ENCODE peak calls at places on chromosome 10, in five cellular contexts. X, C, P, Q and O are unnamed samples.

GRCh38 chr10:3173173-3173878 is 744 bp upstream of the PITRM1 start:
- DNase-seq in X (no peak), C (no peak), P (no peak), Q (no peak), O (no peak)

GRCh38 chr10:51675088-51675487 is 24.3 kb downstream of the CSTF2T start:
- DNase-seq in X (no peak), C (no peak), P (no peak), Q (no peak), O (peak)

GRCh38 chr10:1147810-1148209 is 91.6 kb downstream of the WDR37 start:
- DNase-seq in X (no peak), C (no peak), P (no peak), Q (no peak), O (no peak)

GRCh38 chr10:115706482-115707076 is 566.4 kb downstream of the GFRA1 start:
- DNase-seq in X (no peak), C (no peak), P (no peak), Q (no peak), O (peak)

GRCh38 chr10:62025134-62025794 is 123.8 kb downstream of the ARID5B start:
- DNase-seq in X (no peak), C (no peak), P (no peak), Q (no peak), O (no peak)

GRCh38 chr10:125799446-125799845 is 23.6 kb downstream of the UROS start:
- DNase-seq in X (no peak), C (no peak), P (no peak), Q (no peak), O (no peak)

GRCh38 chr10:132691711-132692153 is 94.2 kb downstream of the NKX6-2 start:
- DNase-seq in X (no peak), C (no peak), P (no peak), Q (no peak), O (no peak)

GRCh38 chr10:47165711-47166404 is 134.1 kb upstream of the GDF10 start:
- DNase-seq in X (no peak), C (no peak), P (no peak), Q (peak), O (no peak)

GRCh38 chr10:124388823-124389612 is 29.7 kb downstream of the OAT start:
- DNase-seq in X (peak), C (peak), P (peak), Q (peak), O (peak)

GRCh38 chr10:6279540-6280267 is 77.0 kb downstream of the PFKFB3 start:
- DNase-seq in X (no peak), C (no peak), P (peak), Q (no peak), O (no peak)

GRCh38 chr10:82813856-82814255 is 938.9 kb downstream of the NRG3 start:
- DNase-seq in X (no peak), C (no peak), P (no peak), Q (no peak), O (no peak)

GRCh38 chr10:31147220-31147608 is 115.5 kb upstream of the ZNF438 start:
- DNase-seq in X (no peak), C (no peak), P (no peak), Q (no peak), O (no peak)

GRCh38 chr10:69241575-69241974 is 21.4 kb downstream of the HKDC1 start:
- DNase-seq in X (no peak), C (no peak), P (no peak), Q (no peak), O (no peak)

GRCh38 chr10:43127447-43127846 is 10.8 kb upstream of the CSGALNACT2 start:
- DNase-seq in X (no peak), C (no peak), P (no peak), Q (no peak), O (no peak)

GRCh38 chr10:29749150-29749549 is 114.4 kb upstream of the SVIL start:
- DNase-seq in X (no peak), C (no peak), P (no peak), Q (no peak), O (no peak)

GRCh38 chr10:97406064-97406463 is 4.9 kb upstream of the RRP12 start:
- DNase-seq in X (no peak), C (no peak), P (no peak), Q (no peak), O (no peak)

GRCh38 chr10:61643316-61643751 is 19.4 kb upstream of the CABCOCO1 start:
- DNase-seq in X (no peak), C (no peak), P (no peak), Q (no peak), O (no peak)

GRCh38 chr10:13924020-13924725 is 337.4 kb downstream of the PRPF18 start:
- DNase-seq in X (no peak), C (no peak), P (no peak), Q (no peak), O (peak)

GRCh38 chr10:30645340-30645827 is 15.8 kb upstream of the LYZL2 start:
- DNase-seq in X (no peak), C (peak), P (peak), Q (no peak), O (no peak)

GRCh38 chr10:77082601-77083252 is 554.9 kb downstream of the KCNMA1 start:
- DNase-seq in X (peak), C (no peak), P (no peak), Q (no peak), O (no peak)

GRCh38 chr10:126749030-126749655 is 78.7 kb upstream of the C10orf90 start:
- DNase-seq in X (peak), C (peak), P (peak), Q (no peak), O (peak)

GRCh38 chr10:133442191-133442966 is 11.4 kb upstream of the SCART1 start:
- DNase-seq in X (no peak), C (no peak), P (no peak), Q (no peak), O (no peak)

GRCh38 chr10:90968448-90969086 is 47.7 kb upstream of the ANKRD1 start:
- DNase-seq in X (no peak), C (no peak), P (no peak), Q (no peak), O (peak)

GRCh38 chr10:30619966-30620365 is 9.6 kb downstream of the LYZL2 start:
- DNase-seq in X (no peak), C (no peak), P (no peak), Q (no peak), O (no peak)

GRCh38 chr10:86715836-86716235 is 40.6 kb upstream of the BMPR1A start:
- DNase-seq in X (no peak), C (no peak), P (no peak), Q (no peak), O (no peak)

GRCh38 chr10:63267414-63268138 is 134.4 kb downstream of the NRBF2 start:
- DNase-seq in X (no peak), C (no peak), P (no peak), Q (no peak), O (peak)

GRCh38 chr10:132827861-132828539 is 42.1 kb upstream of the NKX6-2 start:
- DNase-seq in X (no peak), C (no peak), P (no peak), Q (no peak), O (no peak)

GRCh38 chr10:26437637-26438461 is at the start of gene APBB1IP:
- DNase-seq in X (peak), C (peak), P (peak), Q (peak), O (peak)

GRCh38 chr10:71255817-71256660 is 43.7 kb downstream of the UNC5B start:
- DNase-seq in X (no peak), C (no peak), P (peak), Q (no peak), O (no peak)

GRCh38 chr10:113497203-113497602 is 55.6 kb upstream of the HABP2 start:
- DNase-seq in X (no peak), C (no peak), P (no peak), Q (no peak), O (no peak)
- TF ChIP-seq CTCF in X (no peak), C (no peak), P (no peak), Q (no peak), O (no peak)

GRCh38 chr10:102067091-102067916 is 2.2 kb downstream of the HPS6 start:
- DNase-seq in X (no peak), C (peak), P (no peak), Q (no peak), O (no peak)

GRCh38 chr10:102066421-102067068 is 1.4 kb downstream of the HPS6 start:
- DNase-seq in X (no peak), C (no peak), P (no peak), Q (no peak), O (no peak)

GRCh38 chr10:102065561-102066420 is 642 bp downstream of the HPS6 start:
- DNase-seq in X (peak), C (peak), P (peak), Q (no peak), O (no peak)

GRCh38 chr10:102064503-102064867 is 664 bp upstream of the HPS6 start:
- DNase-seq in X (no peak), C (no peak), P (no peak), Q (no peak), O (no peak)

DNA sequence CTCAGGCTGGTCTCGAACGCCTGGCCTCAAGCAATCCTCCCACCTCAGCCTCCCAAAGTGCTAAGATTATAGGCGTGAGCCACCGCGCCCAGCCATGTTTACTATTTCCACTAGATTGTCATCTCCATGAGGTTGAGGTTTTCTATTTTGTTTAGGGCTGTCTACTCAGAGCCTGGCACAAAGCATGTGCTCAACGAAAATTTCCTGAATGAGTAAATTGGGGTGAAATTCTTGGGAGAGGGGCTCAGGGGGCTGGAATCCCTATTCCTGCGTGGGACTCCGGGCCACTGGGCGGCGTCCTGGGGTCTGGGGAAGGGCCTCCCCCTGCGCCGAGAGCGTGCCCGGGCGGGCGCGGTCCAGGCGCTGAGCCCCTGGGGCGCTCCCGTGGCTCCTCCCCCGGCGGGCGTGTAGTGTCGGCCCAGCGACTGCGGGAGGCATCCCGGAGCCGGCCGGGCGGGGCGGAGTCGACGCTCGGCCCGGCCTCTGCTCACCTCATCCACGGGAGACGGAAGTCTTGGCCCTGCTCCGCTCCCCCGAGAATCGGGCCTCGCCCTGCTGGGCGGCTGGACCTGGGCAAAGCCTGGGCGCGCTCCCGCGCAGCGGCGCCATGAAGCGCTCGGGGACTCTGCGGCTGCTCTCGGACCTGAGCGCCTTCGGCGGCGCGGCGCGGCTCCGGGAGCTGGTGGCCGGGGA is at the start of gene HPS6:
- DNase-seq in X (peak), C (peak), P (peak), Q (peak), O (peak)
- TF ChIP-seq CTCF in X (no peak), C (peak), P (no peak), Q (no peak), O (no peak)

GRCh38 chr10:18689498-18689897 is 30.3 kb downstream of the ARL5B start:
- DNase-seq in X (no peak), C (no peak), P (no peak), Q (no peak), O (no peak)
- TF ChIP-seq CTCF in X (no peak), C (no peak), P (peak), Q (no peak), O (peak)

GRCh38 chr10:103703941-103704919 is 151.1 kb downstream of the SH3PXD2A start:
- DNase-seq in X (no peak), C (no peak), P (no peak), Q (no peak), O (no peak)

GRCh38 chr10:103706760-103707159 is 148.6 kb downstream of the SH3PXD2A start:
- DNase-seq in X (no peak), C (peak), P (no peak), Q (no peak), O (no peak)

GRCh38 chr10:103707956-103708626 is 147.3 kb downstream of the SH3PXD2A start:
- DNase-seq in X (no peak), C (no peak), P (no peak), Q (no peak), O (no peak)

GRCh38 chr10:103708627-103709288 is 146.6 kb downstream of the SH3PXD2A start:
- DNase-seq in X (no peak), C (no peak), P (no peak), Q (no peak), O (no peak)

DNA sequence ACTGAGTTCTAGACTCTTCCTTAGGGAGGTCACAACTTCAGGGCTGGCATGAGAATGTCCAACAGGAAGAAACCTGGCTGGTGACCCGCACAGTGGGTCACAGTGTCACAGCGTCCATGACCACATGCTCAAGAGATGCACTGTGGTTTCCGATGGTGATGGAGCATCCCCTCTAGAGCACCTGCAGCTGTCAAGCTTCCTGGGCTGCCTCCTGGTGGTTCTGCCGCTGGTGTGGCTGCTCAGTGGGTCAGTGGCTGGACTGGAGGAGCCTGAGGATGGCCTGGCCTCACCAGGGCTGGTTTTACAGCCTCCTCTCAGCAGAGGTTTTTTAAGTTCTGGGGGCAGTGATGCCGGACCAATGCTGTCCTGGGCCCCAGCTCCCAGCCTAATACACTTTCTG is 149.3 kb downstream of the SH3PXD2A start:
- DNase-seq in X (no peak), C (no peak), P (no peak), Q (no peak), O (no peak)
- TF ChIP-seq CTCF in X (no peak), C (no peak), P (no peak), Q (no peak), O (no peak)

DNA sequence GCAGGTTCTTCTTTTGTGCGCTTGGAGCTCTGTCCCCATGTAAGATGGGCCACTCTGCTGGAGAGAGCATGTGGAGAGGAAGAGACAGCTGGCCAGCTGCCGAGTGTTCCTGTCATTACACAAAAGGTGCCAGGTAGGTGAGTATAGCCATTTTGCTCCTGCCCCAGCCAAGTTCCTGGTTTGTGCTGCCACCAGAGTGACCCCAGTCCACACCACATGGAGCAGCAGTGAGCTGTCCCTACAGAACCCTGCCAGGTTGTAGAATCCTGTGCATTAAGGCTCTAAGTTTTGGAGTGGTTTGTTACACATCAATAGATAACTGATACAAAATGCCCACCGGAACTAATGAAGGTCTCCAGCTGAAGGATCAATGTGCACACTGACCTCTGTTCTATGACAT is 84.6 kb upstream of the GHITM start:
- DNase-seq in X (no peak), C (no peak), P (no peak), Q (no peak), O (no peak)
- TF ChIP-seq CTCF in X (no peak), C (no peak), P (no peak), Q (no peak), O (no peak)

DNA sequence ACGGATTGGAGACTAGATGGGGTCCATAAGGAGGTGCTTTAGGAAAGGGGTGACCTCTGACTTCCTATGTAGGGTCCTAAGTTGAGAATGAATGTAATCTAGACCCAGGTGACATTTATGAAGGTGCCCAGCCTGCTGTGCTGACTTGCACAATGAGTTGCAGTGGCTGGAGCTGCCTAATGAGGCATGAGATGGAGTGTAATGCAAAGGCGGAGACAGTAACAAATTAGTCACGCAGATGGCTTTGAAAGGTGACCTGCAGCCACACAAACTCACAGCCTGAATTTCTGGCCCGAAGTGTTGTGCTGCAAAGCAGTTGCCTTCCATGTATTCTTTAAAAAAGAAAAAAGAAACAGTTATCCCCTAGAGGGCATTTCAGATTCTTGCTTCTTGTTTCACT is 239.8 kb downstream of the ADRA2A start:
- DNase-seq in X (no peak), C (no peak), P (peak), Q (no peak), O (no peak)
- TF ChIP-seq CTCF in X (no peak), C (no peak), P (no peak), Q (no peak), O (no peak)

DNA sequence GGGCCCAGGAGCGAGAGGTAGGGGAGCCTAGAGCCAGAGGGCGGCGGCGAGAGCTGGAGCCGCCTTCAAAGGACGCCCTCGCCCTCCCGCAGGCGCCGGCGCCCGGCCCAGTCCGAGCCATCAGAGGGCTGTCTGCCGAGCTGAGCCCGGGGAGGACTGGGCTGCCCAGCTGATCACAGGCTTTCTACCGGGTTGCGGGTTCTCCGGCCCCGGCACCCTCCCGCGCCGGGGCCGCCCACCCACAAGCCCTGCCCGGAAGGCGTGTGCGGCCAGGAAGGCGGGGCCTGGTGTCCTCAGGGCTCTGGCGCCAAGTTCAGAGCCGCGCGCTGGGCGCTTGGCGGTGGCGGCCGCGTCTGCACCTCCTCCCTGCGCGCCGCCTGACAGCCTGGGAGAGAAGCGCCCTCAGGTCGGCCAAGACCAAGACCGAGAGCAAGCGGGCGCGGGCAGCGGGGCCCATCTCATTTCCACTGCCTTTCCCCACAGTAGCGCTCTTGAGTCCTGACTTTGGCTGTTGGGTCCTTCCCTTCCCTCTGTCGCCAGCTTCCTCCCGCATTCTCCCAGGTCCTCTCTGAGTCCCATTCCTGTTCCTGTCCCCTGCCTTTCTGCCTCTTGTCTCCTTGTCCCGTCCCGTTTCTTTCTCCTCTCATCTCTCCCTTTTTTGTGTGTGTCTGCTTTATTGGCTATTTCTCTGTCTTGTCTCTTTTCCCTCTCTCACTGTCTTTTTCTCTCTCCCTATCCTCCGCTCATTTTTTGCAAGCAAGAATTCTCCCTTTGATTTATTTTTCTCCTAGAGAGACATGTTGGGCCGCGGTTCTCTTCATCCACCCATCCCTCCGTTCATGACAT is 60.6 kb upstream of the MSMB start:
- DNase-seq in X (peak), C (peak), P (peak), Q (no peak), O (no peak)
- TF ChIP-seq CTCF in X (no peak), C (no peak), P (no peak), Q (no peak), O (no peak)

GRCh38 chr10:121975295-121976086 is 474 bp upstream of the NSMCE4A start:
- DNase-seq in X (no peak), C (no peak), P (no peak), Q (no peak), O (no peak)
- TF ChIP-seq CTCF in X (peak), C (no peak), P (peak), Q (peak), O (no peak)

DNA sequence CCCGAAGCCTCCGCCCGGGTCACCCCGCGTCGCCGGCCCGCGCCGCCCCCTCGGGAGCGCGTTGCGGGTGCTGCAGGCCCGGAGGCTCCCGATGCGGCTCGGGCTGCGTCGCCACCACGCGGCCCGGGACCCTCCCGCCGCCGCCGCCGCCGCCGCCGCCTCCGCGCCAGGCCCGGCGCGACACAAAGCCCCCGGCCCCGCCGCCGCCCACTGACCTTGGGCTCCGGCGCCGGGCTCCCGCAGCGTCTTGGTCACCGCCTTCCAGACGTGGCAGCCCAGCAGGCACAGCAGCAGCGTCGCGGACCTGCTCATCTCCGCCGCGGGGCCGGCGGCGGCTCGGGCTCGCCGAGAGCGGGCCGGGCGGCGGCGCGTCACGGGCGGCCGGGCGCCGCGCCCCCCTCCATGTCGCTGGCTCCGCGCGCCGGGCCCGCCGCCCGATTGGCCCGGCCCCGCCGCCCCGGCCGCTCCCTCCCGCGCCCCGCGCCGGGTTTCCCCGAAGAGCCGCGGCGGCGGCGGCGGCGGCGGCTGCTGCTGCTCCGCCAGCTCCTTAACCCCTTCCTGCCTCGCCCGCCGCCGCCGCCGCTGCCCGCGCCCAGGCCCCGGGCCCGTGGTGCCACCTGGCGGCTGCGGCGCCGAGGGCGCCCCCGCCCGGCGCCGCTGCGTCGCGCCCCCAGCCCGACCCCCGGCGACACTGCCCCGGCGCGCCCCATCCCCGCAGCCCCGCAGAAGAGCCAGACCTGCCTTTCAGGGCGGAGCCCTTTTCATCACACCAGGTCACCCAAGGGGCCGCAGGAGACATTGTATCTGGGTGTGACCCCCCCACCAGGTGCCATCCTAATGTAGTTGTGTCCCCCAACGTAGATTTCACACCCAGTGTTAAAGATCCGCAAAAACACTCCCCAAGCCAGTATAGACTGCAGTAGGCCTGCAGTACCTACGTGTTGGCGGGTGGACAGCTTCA is at the start of gene FAM171A1:
- DNase-seq in X (peak), C (peak), P (peak), Q (peak), O (no peak)
- TF ChIP-seq CTCF in X (no peak), C (no peak), P (no peak), Q (no peak), O (no peak)